ENCODE peak calls at places on chromosome 10, in nine cellular contexts. One of them, this sample, is unnamed.

GRCh38 chr10:79063661-79064490 is 4.9 kb upstream of the ZMIZ1 start:
- DNase-seq in EH: no peak
- DNase-seq in ureter: no peak
- DNase-seq in cerebellar nuclear complex: no peak
- DNase-seq in DND-41: no peak
- DNase-seq in GDM1: no peak
- DNase-seq in GM12892: no peak
- DNase-seq in stomach: peak; percentile 65
- DNase-seq in HFFc6: no peak
- DNase-seq in this sample: no peak

GRCh38 chr10:124621637-124622036 is 122.5 kb downstream of the FAM53B start:
- DNase-seq in EH: no peak
- DNase-seq in ureter: no peak
- DNase-seq in GM12892: no peak
- DNase-seq in HFFc6: no peak
- DNase-seq in cerebellar nuclear complex: peak; percentile 40
- DNase-seq in GDM1: no peak
- DNase-seq in DND-41: no peak
- DNase-seq in stomach: no peak
- DNase-seq in this sample: no peak

GRCh38 chr10:89744021-89744420 is 42.6 kb downstream of the KIF20B start:
- DNase-seq in EH: peak; percentile 64
- DNase-seq in GDM1: no peak
- DNase-seq in DND-41: no peak
- DNase-seq in stomach: no peak
- DNase-seq in cerebellar nuclear complex: no peak
- DNase-seq in HFFc6: peak; percentile 13
- DNase-seq in GM12892: no peak
- DNase-seq in ureter: no peak
- DNase-seq in this sample: no peak

GRCh38 chr10:121741246-121741645 is 143.0 kb upstream of the FGFR2 start:
- DNase-seq in HFFc6: no peak
- DNase-seq in GM12892: no peak
- DNase-seq in cerebellar nuclear complex: no peak
- DNase-seq in DND-41: no peak
- DNase-seq in ureter: no peak
- DNase-seq in GDM1: no peak
- DNase-seq in stomach: no peak
- DNase-seq in EH: peak; percentile 22
- DNase-seq in this sample: no peak

GRCh38 chr10:44258019-44258418 is 126.9 kb downstream of the CXCL12 start:
- DNase-seq in GM12892: no peak
- DNase-seq in HFFc6: no peak
- DNase-seq in GDM1: no peak
- DNase-seq in stomach: no peak
- DNase-seq in EH: no peak
- DNase-seq in cerebellar nuclear complex: no peak
- DNase-seq in ureter: no peak
- DNase-seq in DND-41: no peak
- DNase-seq in this sample: no peak

GRCh38 chr10:132306951-132307751 is 599 bp downstream of the STK32C start:
- DNase-seq in DND-41: no peak
- DNase-seq in GDM1: no peak
- DNase-seq in HFFc6: no peak
- DNase-seq in cerebellar nuclear complex: no peak
- DNase-seq in EH: no peak
- DNase-seq in ureter: peak; percentile 61
- DNase-seq in stomach: peak; percentile 71
- DNase-seq in GM12892: no peak
- DNase-seq in this sample: no peak

GRCh38 chr10:70462349-70462984 is 16.1 kb upstream of the PALD1 start:
- DNase-seq in stomach: peak; percentile 45
- DNase-seq in GM12892: no peak
- DNase-seq in cerebellar nuclear complex: peak; percentile 87
- DNase-seq in GDM1: no peak
- DNase-seq in HFFc6: no peak
- DNase-seq in DND-41: no peak
- DNase-seq in EH: peak; percentile 44
- DNase-seq in ureter: peak; percentile 70
- DNase-seq in this sample: no peak

GRCh38 chr10:46079831-46080585 is 33.9 kb upstream of the MSMB start:
- DNase-seq in EH: peak; percentile 66
- DNase-seq in GM12892: no peak
- DNase-seq in DND-41: peak; percentile 41
- DNase-seq in ureter: no peak
- DNase-seq in stomach: no peak
- DNase-seq in HFFc6: no peak
- DNase-seq in GDM1: peak; percentile 56
- DNase-seq in cerebellar nuclear complex: no peak
- DNase-seq in this sample: peak; percentile 60

GRCh38 chr10:56605043-56605442 is 244.0 kb upstream of the ZWINT start:
- DNase-seq in HFFc6: no peak
- DNase-seq in ureter: no peak
- DNase-seq in GDM1: no peak
- DNase-seq in EH: no peak
- DNase-seq in GM12892: no peak
- DNase-seq in DND-41: no peak
- DNase-seq in stomach: no peak
- DNase-seq in cerebellar nuclear complex: no peak
- DNase-seq in this sample: no peak

GRCh38 chr10:62911210-62911963 is 95.2 kb upstream of the EGR2 start:
- DNase-seq in cerebellar nuclear complex: no peak
- DNase-seq in stomach: no peak
- DNase-seq in EH: no peak
- DNase-seq in HFFc6: no peak
- DNase-seq in GM12892: no peak
- DNase-seq in GDM1: no peak
- DNase-seq in ureter: no peak
- DNase-seq in DND-41: no peak
- DNase-seq in this sample: no peak

GRCh38 chr10:88528791-88529190 is 54.3 kb downstream of the RNLS start:
- DNase-seq in cerebellar nuclear complex: no peak
- DNase-seq in ureter: no peak
- DNase-seq in DND-41: no peak
- DNase-seq in GDM1: no peak
- DNase-seq in GM12892: no peak
- DNase-seq in HFFc6: no peak
- DNase-seq in stomach: no peak
- DNase-seq in EH: peak; percentile 49
- DNase-seq in this sample: no peak

GRCh38 chr10:67735430-67735829 is 39.4 kb upstream of the CTNNA3 start:
- DNase-seq in stomach: no peak
- DNase-seq in DND-41: no peak
- DNase-seq in HFFc6: no peak
- DNase-seq in EH: no peak
- DNase-seq in cerebellar nuclear complex: no peak
- DNase-seq in GM12892: no peak
- DNase-seq in GDM1: no peak
- DNase-seq in ureter: no peak
- DNase-seq in this sample: no peak

GRCh38 chr10:31581741-31582323 is 262.8 kb downstream of the ZEB1 start:
- DNase-seq in GM12892: peak; percentile 40
- DNase-seq in EH: no peak
- DNase-seq in cerebellar nuclear complex: no peak
- DNase-seq in GDM1: peak; percentile 73
- DNase-seq in stomach: no peak
- DNase-seq in DND-41: no peak
- DNase-seq in ureter: no peak
- DNase-seq in HFFc6: no peak
- DNase-seq in this sample: no peak

GRCh38 chr10:73042130-73042529 is 54.5 kb downstream of the P4HA1 start:
- DNase-seq in stomach: no peak
- DNase-seq in HFFc6: no peak
- DNase-seq in GDM1: no peak
- DNase-seq in ureter: no peak
- DNase-seq in cerebellar nuclear complex: no peak
- DNase-seq in GM12892: no peak
- DNase-seq in DND-41: no peak
- DNase-seq in EH: no peak
- DNase-seq in this sample: no peak